ENCODE peak calls at places on chromosome 4, in seven cellular contexts. E, N, J, G, I, R and V are unnamed samples.

GRCh38 chr4:119209077-119209476 is 3.4 kb upstream of the USP53 start:
- DNase-seq in G (no peak), R (no peak), E (peak), I (no peak), N (peak), J (peak), V (no peak)

GRCh38 chr4:185201983-185202962 is 1.5 kb downstream of the CFAP97 start:
- DNase-seq in N (peak), J (no peak), I (no peak), G (no peak), R (peak), E (peak), V (no peak)

GRCh38 chr4:149785686-149786431 is 29.8 kb downstream of the IQCM start:
- DNase-seq in J (no peak), G (no peak), R (no peak), E (peak), N (peak), I (no peak), V (peak)

GRCh38 chr4:174177536-174177935 is 105.9 kb downstream of the FBXO8 start:
- DNase-seq in J (no peak), E (no peak), N (no peak), R (no peak), G (no peak), I (no peak), V (no peak)

GRCh38 chr4:89468632-89469031 is 161.0 kb upstream of the GPRIN3 start:
- DNase-seq in I (no peak), E (no peak), N (no peak), R (no peak), J (no peak), G (no peak), V (no peak)

GRCh38 chr4:152847376-152847775 is 67.6 kb downstream of the ARFIP1 start:
- DNase-seq in N (no peak), G (no peak), E (no peak), I (no peak), R (no peak), J (no peak), V (no peak)

GRCh38 chr4:90641856-90642599 is 514.8 kb downstream of the CCSER1 start:
- DNase-seq in R (no peak), N (no peak), G (no peak), I (no peak), J (no peak), E (no peak), V (no peak)

GRCh38 chr4:168304744-168305459 is 13.7 kb downstream of the DDX60 start:
- DNase-seq in G (no peak), E (peak), J (no peak), I (no peak), R (no peak), N (peak), V (no peak)

GRCh38 chr4:138869631-138870030 is 145.9 kb upstream of the NOCT start:
- DNase-seq in R (no peak), I (no peak), E (no peak), J (no peak), N (no peak), G (no peak), V (no peak)

GRCh38 chr4:10295326-10295725 is 161.9 kb downstream of the ZNF518B start:
- DNase-seq in R (no peak), E (no peak), J (no peak), N (peak), G (no peak), I (no peak), V (no peak)